ENCODE peak calls at places on chromosomes 1 and 21, in eight cellular contexts. N, F, H, O, Q, K, P and G are unnamed samples.

GRCh38 chr1:101509370-101509769 is 272.6 kb downstream of the S1PR1 start:
- DNase-seq in H (no peak), O (no peak), F (no peak), N (no peak), P (no peak), K (no peak), Q (no peak), G (no peak)

GRCh38 chr1:206725053-206725963 is 40.6 kb downstream of the MAPKAPK2 start:
- DNase-seq in P (peak; percentile 15), N (no peak), F (peak; percentile 57), K (no peak), H (no peak), O (no peak), Q (peak; percentile 72), G (peak; percentile 66)

GRCh38 chr1:219324629-219325367 is 151.1 kb downstream of the LYPLAL1 start:
- DNase-seq in O (peak; percentile 86), F (peak; percentile 43), K (no peak), H (peak; percentile 93), P (peak; percentile 61), N (peak; percentile 84), Q (peak; percentile 71), G (peak; percentile 25)

GRCh38 chr1:208280681-208281439 is 36.7 kb upstream of the PLXNA2 start:
- DNase-seq in H (no peak), O (no peak), Q (no peak), K (no peak), N (no peak), P (no peak), F (no peak), G (no peak)

GRCh38 chr1:155127105-155127671 is 488 bp upstream of the EFNA1 start:
- DNase-seq in N (no peak), K (no peak), O (no peak), Q (peak; percentile 81), F (peak; percentile 92), H (no peak), P (no peak), G (peak; percentile 88)

GRCh38 chr21:18760247-18760646 is 356.7 kb upstream of the TMPRSS15 start:
- DNase-seq in N (no peak), H (no peak), Q (no peak), O (no peak), F (peak; percentile 1), K (no peak), P (no peak), G (no peak)

GRCh38 chr21:42063578-42064521 is 7.3 kb upstream of the UMODL1 start:
- DNase-seq in O (peak; percentile 74), K (no peak), N (no peak), H (no peak), Q (no peak), F (no peak), P (no peak), G (peak; percentile 61)

GRCh38 chr1:187010571-187011309 is 182.0 kb downstream of the PLA2G4A start:
- DNase-seq in P (no peak), K (no peak), Q (no peak), H (no peak), N (no peak), F (no peak), O (no peak), G (no peak)

GRCh38 chr1:109199710-109200109 is 14.0 kb upstream of the SARS1 start:
- DNase-seq in P (no peak), N (no peak), F (no peak), H (no peak), O (no peak), K (no peak), Q (no peak), G (no peak)

GRCh38 chr1:64497484-64497883 is 27.6 kb downstream of the CACHD1 start:
- DNase-seq in P (no peak), Q (peak; percentile 43), F (no peak), H (no peak), N (no peak), K (no peak), O (no peak), G (no peak)

GRCh38 chr1:110384581-110385321 is 6.1 kb downstream of the SLC16A4 start:
- DNase-seq in P (no peak), O (no peak), F (no peak), N (no peak), K (no peak), Q (no peak), H (no peak), G (no peak)

GRCh38 chr1:205595435-205595834 is 36.4 kb downstream of the ELK4 start:
- DNase-seq in Q (no peak), O (no peak), H (no peak), N (no peak), P (no peak), F (no peak), K (no peak), G (no peak)

GRCh38 chr1:75991497-75992114 is 59.4 kb upstream of the ASB17 start:
- DNase-seq in K (peak; percentile 44), Q (peak; percentile 90), H (peak; percentile 61), F (peak; percentile 77), N (peak; percentile 35), P (peak; percentile 75), O (peak; percentile 80), G (peak; percentile 89)

GRCh38 chr1:91011726-91012125 is 10.1 kb downstream of the ZNF644 start:
- DNase-seq in O (no peak), Q (peak; percentile 78), P (no peak), N (no peak), H (no peak), K (no peak), F (no peak), G (no peak)

GRCh38 chr1:161223805-161224694 is 622 bp upstream of the APOA2 start:
- DNase-seq in K (no peak), F (no peak), N (no peak), H (no peak), Q (no peak), O (no peak), P (no peak), G (no peak)

GRCh38 chr21:45641480-45642035 is 2.0 kb upstream of the PCBP3 start:
- DNase-seq in F (no peak), O (no peak), N (no peak), Q (no peak), H (no peak), K (no peak), P (no peak), G (no peak)
- TF ChIP-seq CTCF in F (no peak), O (no peak), N (no peak), Q (no peak), H (no peak), K (no peak), P (no peak), G (no peak)

DNA sequence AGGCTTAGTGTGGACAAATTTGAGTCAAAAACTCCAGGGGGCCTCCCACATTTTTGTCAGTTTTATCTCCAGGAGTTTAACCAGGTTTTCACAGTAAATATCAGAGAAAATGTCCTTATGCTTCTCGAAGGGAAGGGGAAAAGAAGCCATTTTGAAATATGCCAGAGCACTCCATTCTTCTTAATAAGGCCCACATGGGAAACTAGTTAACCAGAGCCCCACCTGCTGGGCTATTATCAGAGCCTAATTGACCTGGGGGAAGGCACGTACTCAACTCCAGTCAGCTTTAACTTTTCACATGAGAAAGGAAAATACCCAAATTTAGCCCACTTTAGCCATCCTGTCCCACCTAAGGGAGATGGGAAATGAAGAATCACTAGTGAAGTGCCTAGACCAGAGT is 296.3 kb downstream of the PTBP2 start:
- DNase-seq in P (no peak), N (no peak), Q (no peak), O (no peak), F (peak; percentile 1), K (no peak), H (no peak), G (peak; percentile 11)
- TF ChIP-seq CTCF in P (no peak), N (no peak), Q (no peak), O (no peak), F (no peak), K (no peak), H (no peak), G (no peak)

GRCh38 chr1:54548389-54549044 is 489 bp downstream of the ACOT11 start:
- DNase-seq in O (no peak), N (no peak), F (no peak), Q (no peak), P (no peak), H (no peak), K (no peak), G (no peak)

GRCh38 chr1:54545916-54546635 is 2.0 kb upstream of the ACOT11 start:
- DNase-seq in H (no peak), Q (no peak), O (no peak), P (no peak), N (no peak), K (no peak), F (no peak), G (no peak)

GRCh38 chr1:54546651-54547348 is 1.2 kb upstream of the ACOT11 start:
- DNase-seq in N (no peak), F (no peak), Q (no peak), O (no peak), P (no peak), H (no peak), K (no peak), G (no peak)

GRCh38 chr1:54549181-54549924 is 1.3 kb downstream of the ACOT11 start:
- DNase-seq in K (no peak), Q (no peak), P (no peak), F (no peak), O (no peak), H (no peak), N (no peak), G (no peak)

DNA sequence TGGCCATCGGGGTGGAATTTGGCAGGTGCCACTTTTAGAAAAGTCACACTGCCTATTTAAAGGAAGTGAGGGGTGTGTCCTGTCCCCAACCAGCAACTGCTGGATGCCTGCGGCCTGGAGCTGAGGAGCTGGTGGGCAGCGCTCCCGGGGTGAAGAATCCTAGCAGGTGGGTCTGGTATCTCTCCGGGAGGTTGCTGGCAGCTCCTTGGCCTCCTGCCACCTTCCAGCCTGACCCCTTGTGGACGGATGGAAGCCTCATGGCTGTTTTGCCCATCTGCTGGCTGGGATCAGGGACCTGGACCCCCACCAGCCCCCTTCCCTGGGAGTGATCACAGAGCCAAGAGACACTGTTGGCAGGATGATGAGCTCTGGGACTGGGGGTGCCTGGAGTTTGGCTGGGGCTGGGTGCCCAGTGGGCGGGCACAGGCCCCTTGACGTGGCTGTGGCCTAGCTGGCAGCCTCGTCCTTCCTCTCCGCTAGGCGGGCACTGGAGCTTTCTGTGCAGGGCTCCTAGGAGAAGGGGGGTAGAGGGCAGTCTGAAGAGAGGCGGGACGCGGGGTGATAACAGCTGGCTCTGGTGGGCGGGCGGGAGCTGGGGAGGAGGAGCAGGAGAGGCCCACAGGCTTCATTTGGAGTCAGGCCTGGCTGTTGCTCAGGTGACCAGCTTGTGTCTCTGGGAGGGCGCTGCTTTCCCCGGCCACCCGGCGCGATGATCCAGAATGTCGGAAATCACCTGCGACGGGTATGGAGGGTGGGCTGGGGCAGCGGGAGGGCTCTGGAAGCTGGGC is at the start of gene ACOT11:
- DNase-seq in Q (peak; percentile 92), O (no peak), K (peak; percentile 63), F (no peak), P (no peak), N (no peak), H (no peak), G (peak; percentile 24)
- TF ChIP-seq CTCF in Q (no peak), O (no peak), K (peak; percentile 65), F (peak; percentile 10), P (peak; percentile 44), N (no peak), H (peak; percentile 57), G (no peak)

DNA sequence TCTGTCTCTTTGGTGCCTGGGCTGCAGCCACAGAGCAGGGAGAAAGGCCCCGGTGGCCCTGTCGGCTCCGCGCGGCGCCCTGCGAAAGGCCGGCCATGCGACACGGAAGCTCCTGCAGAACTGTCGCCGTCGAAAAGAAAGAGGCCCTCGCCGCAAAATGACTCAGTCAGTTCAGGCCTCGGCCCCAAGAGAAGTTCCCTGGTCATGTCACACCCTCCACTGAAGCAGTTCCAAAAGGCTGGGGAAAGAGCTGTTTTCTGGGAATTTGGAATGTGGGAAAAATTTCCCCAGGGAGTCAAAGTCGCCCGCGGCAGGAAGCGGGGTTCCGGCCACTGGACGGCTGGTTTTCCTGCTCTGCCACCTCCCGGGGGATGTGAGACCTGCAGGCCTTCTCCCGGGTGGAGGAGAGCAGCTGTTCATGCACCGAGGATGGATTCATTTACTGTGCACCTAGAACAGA is 115.8 kb upstream of the ZNF678 start:
- DNase-seq in N (no peak), K (no peak), F (no peak), Q (peak; percentile 56), P (no peak), H (no peak), O (peak; percentile 69), G (peak; percentile 57)
- TF ChIP-seq CTCF in N (peak; percentile 12), K (peak; percentile 60), F (peak; percentile 22), Q (peak; percentile 78), P (peak; percentile 49), H (peak; percentile 44), O (peak; percentile 52), G (peak; percentile 20)